ENCODE peak calls at places on chromosomes 16 and 17, in six cellular contexts. U is A549, O is endothelial cell of umbilical vein, Y is K562, B is GM12878, V is HepG2. I is an unnamed sample.

GRCh38 chr17:70310251-70310672 is 140.9 kb downstream of the KCNJ2 start:
- DNase-seq in U (no peak), O (no peak), Y (no peak), B (no peak), V (no peak), I (no peak)

GRCh38 chr16:16014329-16015224 is 65.2 kb downstream of the ABCC1 start:
- DNase-seq in U (peak), O (peak), Y (no peak), B (no peak), V (peak), I (no peak)

GRCh38 chr17:36069131-36069530 is 5.1 kb downstream of the CCL18 start:
- DNase-seq in U (no peak), O (no peak), Y (no peak), B (no peak), V (no peak), I (no peak)

GRCh38 chr17:36611345-36612072 is 10.1 kb downstream of the MRM1 start:
- DNase-seq in U (peak), O (no peak), Y (peak), B (no peak), V (no peak), I (no peak)

GRCh38 chr16:85798901-85799496 is 345 bp downstream of the EMC8 start:
- DNase-seq in U (peak), O (peak), Y (peak), B (no peak), V (no peak), I (peak)

GRCh38 chr17:82914375-82914774 is 74.6 kb upstream of the ZNF750 start:
- DNase-seq in U (no peak), O (no peak), Y (no peak), B (no peak), V (no peak), I (no peak)

GRCh38 chr17:1865252-1866037 is 35.6 kb downstream of the RPA1 start:
- DNase-seq in U (peak), O (peak), Y (peak), B (no peak), V (peak), I (peak)

GRCh38 chr16:16171332-16171919 is 51.9 kb downstream of the ABCC6 start:
- DNase-seq in U (no peak), O (no peak), Y (no peak), B (no peak), V (no peak), I (no peak)

GRCh38 chr16:21989141-21989540 is 11.8 kb downstream of the PDZD9 start:
- DNase-seq in U (no peak), O (no peak), Y (no peak), B (no peak), V (no peak), I (no peak)

GRCh38 chr16:79286646-79287423 is 313.7 kb downstream of the MAF start:
- DNase-seq in U (no peak), O (no peak), Y (no peak), B (peak), V (no peak), I (peak)

GRCh38 chr17:16923904-16924700 is 47.8 kb downstream of the TNFRSF13B start:
- DNase-seq in U (no peak), O (no peak), Y (no peak), B (no peak), V (no peak), I (no peak)

GRCh38 chr16:23948949-23949392 is 113.2 kb downstream of the PRKCB start:
- DNase-seq in U (no peak), O (no peak), Y (no peak), B (no peak), V (no peak), I (no peak)

GRCh38 chr16:56093055-56093454 is 98.2 kb upstream of the GNAO1 start:
- DNase-seq in U (no peak), O (no peak), Y (no peak), B (no peak), V (no peak), I (no peak)

GRCh38 chr17:47604268-47604927 is 45.3 kb upstream of the KPNB1 start:
- DNase-seq in U (no peak), O (peak), Y (no peak), B (no peak), V (no peak), I (no peak)

GRCh38 chr17:77735341-77736206 is 222.9 kb upstream of the TNRC6C start:
- DNase-seq in U (no peak), O (no peak), Y (peak), B (no peak), V (no peak), I (no peak)

GRCh38 chr16:88688013-88688778 is 1.9 kb upstream of the SNAI3 start:
- DNase-seq in U (no peak), O (no peak), Y (peak), B (no peak), V (no peak), I (no peak)

GRCh38 chr17:69961488-69962145 is 113.4 kb upstream of the KCNJ16 start:
- DNase-seq in U (no peak), O (peak), Y (no peak), B (no peak), V (no peak), I (peak)

GRCh38 chr16:69276143-69277115 is 34.7 kb upstream of the VPS4A start:
- DNase-seq in U (no peak), O (no peak), Y (no peak), B (no peak), V (no peak), I (no peak)

GRCh38 chr16:81567987-81568748 is 123.6 kb downstream of the CMIP start:
- DNase-seq in U (peak), O (peak), Y (no peak), B (no peak), V (peak), I (peak)

GRCh38 chr16:68901910-68902309 is 58.6 kb downstream of the TANGO6 start:
- DNase-seq in U (peak), O (no peak), Y (no peak), B (no peak), V (no peak), I (no peak)

GRCh38 chr17:47973541-47973940 is 2.6 kb downstream of the CDK5RAP3 start:
- DNase-seq in U (no peak), O (no peak), Y (no peak), B (no peak), V (no peak), I (no peak)

GRCh38 chr16:66714659-66715307 is 18.2 kb upstream of the CMTM4 start:
- DNase-seq in U (no peak), O (no peak), Y (no peak), B (no peak), V (no peak), I (no peak)

GRCh38 chr16:81632392-81633146 is 146.5 kb upstream of the PLCG2 start:
- DNase-seq in U (peak), O (peak), Y (peak), B (no peak), V (no peak), I (peak)

GRCh38 chr17:45077643-45078042 is 16.5 kb downstream of the NMT1 start:
- DNase-seq in U (no peak), O (no peak), Y (no peak), B (peak), V (no peak), I (peak)

GRCh38 chr16:50263940-50264929 is 2.1 kb upstream of the ADCY7 start:
- DNase-seq in U (peak), O (no peak), Y (no peak), B (peak), V (peak), I (peak)

GRCh38 chr16:64356267-64356666 is 765.6 kb downstream of the CDH11 start:
- DNase-seq in U (peak), O (no peak), Y (no peak), B (no peak), V (no peak), I (no peak)

GRCh38 chr16:22188595-22189442 is 17.3 kb upstream of the EEF2K start:
- DNase-seq in U (peak), O (peak), Y (peak), B (peak), V (peak), I (peak)

GRCh38 chr17:19900809-19901208 is 33.1 kb upstream of the ULK2 start:
- DNase-seq in U (no peak), O (no peak), Y (no peak), B (no peak), V (no peak), I (no peak)
- TF ChIP-seq CTCF in U (no peak), O (no peak), Y (no peak), B (no peak), V (no peak), I (no peak)

DNA sequence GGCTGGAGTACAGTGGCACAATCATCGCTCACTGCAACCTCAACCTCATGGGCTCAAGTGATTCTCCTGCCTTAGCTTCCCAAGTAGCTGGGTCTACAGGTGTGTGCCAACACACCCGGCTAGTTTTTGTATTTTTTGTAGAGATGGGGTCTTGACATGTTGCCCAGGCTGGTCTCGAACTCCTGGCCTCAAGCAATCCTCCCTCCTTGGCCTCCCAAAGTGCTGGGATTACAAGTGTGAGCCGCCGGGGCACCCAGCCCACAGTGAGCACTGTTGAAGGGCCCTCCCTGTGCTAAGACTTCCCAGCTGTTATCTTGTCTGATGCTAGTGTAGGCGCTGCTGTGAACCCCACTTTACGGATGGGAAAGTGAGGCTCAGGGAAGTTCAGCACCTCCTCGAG is 8.0 kb downstream of the CASKIN1 start:
- DNase-seq in U (no peak), O (no peak), Y (no peak), B (no peak), V (no peak), I (no peak)
- TF ChIP-seq MAX in U (no peak), O (no peak), Y (no peak), B (no peak), V (no peak), I (no peak)

GRCh38 chr17:7889166-7889584 is 586 bp downstream of the CHD3 start:
- DNase-seq in U (peak), O (peak), Y (no peak), B (no peak), V (peak), I (no peak)

GRCh38 chr17:7886227-7887037 is 2.2 kb upstream of the CHD3 start:
- DNase-seq in U (peak), O (peak), Y (peak), B (no peak), V (no peak), I (peak)

GRCh38 chr17:7888184-7888920 is at the start of gene CHD3:
- DNase-seq in U (no peak), O (no peak), Y (no peak), B (no peak), V (no peak), I (no peak)

GRCh38 chr17:7887038-7887481 is 1.5 kb upstream of the CHD3 start:
- DNase-seq in U (no peak), O (no peak), Y (no peak), B (no peak), V (no peak), I (no peak)

GRCh38 chr17:7887482-7888183 is 956 bp upstream of the CHD3 start:
- DNase-seq in U (peak), O (peak), Y (peak), B (peak), V (peak), I (peak)
- TF ChIP-seq MYC in U (no peak), O (no peak), Y (no peak), B (no peak), V (peak), I (no peak)

DNA sequence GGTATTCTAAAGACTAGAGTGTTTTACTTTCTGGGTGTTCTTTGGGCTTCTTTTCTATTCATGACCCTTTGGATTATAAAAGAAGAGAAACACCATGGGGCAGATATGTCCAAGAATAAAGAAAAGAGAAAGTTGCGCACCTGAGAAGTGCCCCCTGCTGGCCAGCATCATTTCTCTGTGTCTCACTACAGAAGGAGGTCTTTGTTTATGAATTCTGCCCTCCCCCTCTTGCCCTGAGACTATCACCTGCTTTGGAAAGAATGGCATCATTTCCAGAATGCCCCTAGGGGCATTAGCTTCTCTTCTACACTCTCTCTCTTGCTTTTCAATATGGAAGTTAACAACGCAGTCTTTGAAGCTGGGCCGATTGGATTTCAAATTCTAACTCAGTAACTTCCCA is 45.0 kb downstream of the CDH13 start:
- DNase-seq in U (no peak), O (no peak), Y (no peak), B (no peak), V (no peak), I (peak)
- TF ChIP-seq CTCF in U (peak), O (peak), Y (no peak), B (peak), V (no peak), I (peak)

GRCh38 chr16:11571549-11571948 is 15.2 kb downstream of the LITAF start:
- DNase-seq in U (no peak), O (no peak), Y (no peak), B (no peak), V (no peak), I (no peak)
- TF ChIP-seq MAX in U (no peak), O (no peak), Y (no peak), B (no peak), V (no peak), I (no peak)

I was measured in NB4.